ENCODE peak calls at places on chromosome 22, in five cellular contexts. One of them, this sample, is unnamed.

GRCh38 chr22:17368144-17368726 is 1.0 kb upstream of the CECR2 start:
- DNase-seq in IMR-90: no peak
- DNase-seq in neural progenitor cell: no peak
- DNase-seq in A549: no peak
- DNase-seq in neuronal stem cell: no peak
- DNase-seq in this sample: no peak

GRCh38 chr22:26432619-26433311 is 3.7 kb downstream of the ASPHD2 start:
- DNase-seq in neuronal stem cell: no peak
- DNase-seq in A549: no peak
- DNase-seq in IMR-90: no peak
- DNase-seq in neural progenitor cell: no peak
- DNase-seq in this sample: no peak

GRCh38 chr22:20283674-20284066 is 15.6 kb upstream of the RTN4R start:
- DNase-seq in A549: no peak
- DNase-seq in neural progenitor cell: peak; percentile 53
- DNase-seq in IMR-90: no peak
- DNase-seq in neuronal stem cell: no peak
- DNase-seq in this sample: no peak

GRCh38 chr22:43891360-43892182 is at the start of gene PNPLA5:
- DNase-seq in IMR-90: peak; percentile 38
- DNase-seq in neural progenitor cell: peak; percentile 66
- DNase-seq in neuronal stem cell: no peak
- DNase-seq in A549: no peak
- DNase-seq in this sample: no peak

GRCh38 chr22:46425011-46425410 is 89.5 kb downstream of the TRMU start:
- DNase-seq in neural progenitor cell: no peak
- DNase-seq in neuronal stem cell: no peak
- DNase-seq in IMR-90: peak; percentile 72
- DNase-seq in A549: no peak
- DNase-seq in this sample: peak; percentile 3

GRCh38 chr22:33986954-33987353 is 66.7 kb upstream of the LARGE1 start:
- DNase-seq in IMR-90: no peak
- DNase-seq in A549: no peak
- DNase-seq in neural progenitor cell: no peak
- DNase-seq in neuronal stem cell: no peak
- DNase-seq in this sample: no peak

GRCh38 chr22:32013200-32013599 is 29.9 kb upstream of the SLC5A1 start:
- DNase-seq in neural progenitor cell: no peak
- DNase-seq in A549: no peak
- DNase-seq in IMR-90: no peak
- DNase-seq in neuronal stem cell: no peak
- DNase-seq in this sample: no peak

GRCh38 chr22:26894362-26894761 is 237.0 kb downstream of the MIAT start:
- DNase-seq in neuronal stem cell: no peak
- DNase-seq in IMR-90: peak; percentile 18
- DNase-seq in neural progenitor cell: no peak
- DNase-seq in A549: no peak
- DNase-seq in this sample: peak; percentile 53

GRCh38 chr22:26713823-26714449 is 56.5 kb downstream of the MIAT start:
- DNase-seq in IMR-90: no peak
- DNase-seq in neural progenitor cell: no peak
- DNase-seq in neuronal stem cell: no peak
- DNase-seq in A549: peak; percentile 23
- DNase-seq in this sample: peak; percentile 82

GRCh38 chr22:41915035-41915782 is at the start of gene SHISA8:
- DNase-seq in neural progenitor cell: peak; percentile 79
- DNase-seq in neuronal stem cell: no peak
- DNase-seq in IMR-90: peak; percentile 7
- DNase-seq in A549: no peak
- DNase-seq in this sample: peak; percentile 54

GRCh38 chr22:40426671-40427070 is 56.3 kb downstream of the SGSM3 start:
- DNase-seq in A549: no peak
- DNase-seq in neural progenitor cell: no peak
- DNase-seq in IMR-90: peak; percentile 88
- DNase-seq in neuronal stem cell: no peak
- DNase-seq in this sample: peak; percentile 53

GRCh38 chr22:18088825-18089568 is 11.2 kb downstream of the PEX26 start:
- DNase-seq in neuronal stem cell: no peak
- DNase-seq in IMR-90: no peak
- DNase-seq in A549: no peak
- DNase-seq in neural progenitor cell: no peak
- DNase-seq in this sample: no peak

GRCh38 chr22:22683668-22684361 is 39.4 kb downstream of the GGTLC2 start:
- DNase-seq in neuronal stem cell: no peak
- DNase-seq in neural progenitor cell: no peak
- DNase-seq in A549: no peak
- DNase-seq in IMR-90: no peak
- DNase-seq in this sample: no peak

GRCh38 chr22:22682196-22682595 is 37.8 kb downstream of the GGTLC2 start:
- DNase-seq in neuronal stem cell: no peak
- DNase-seq in IMR-90: no peak
- DNase-seq in neural progenitor cell: no peak
- DNase-seq in A549: no peak
- DNase-seq in this sample: no peak

GRCh38 chr22:22685586-22685985 is 41.2 kb downstream of the GGTLC2 start:
- DNase-seq in neural progenitor cell: no peak
- DNase-seq in neuronal stem cell: no peak
- DNase-seq in IMR-90: no peak
- DNase-seq in A549: no peak
- DNase-seq in this sample: no peak

GRCh38 chr22:22682807-22683667 is 38.6 kb downstream of the GGTLC2 start:
- DNase-seq in A549: peak; percentile 24
- DNase-seq in neuronal stem cell: no peak
- DNase-seq in IMR-90: peak; percentile 65
- DNase-seq in neural progenitor cell: no peak
- DNase-seq in this sample: no peak

GRCh38 chr22:22684605-22685561 is 40.5 kb downstream of the GGTLC2 start:
- DNase-seq in A549: peak; percentile 30
- DNase-seq in neural progenitor cell: peak; percentile 55
- DNase-seq in neuronal stem cell: no peak
- DNase-seq in IMR-90: peak; percentile 88
- DNase-seq in this sample: peak; percentile 55
- H3K4me2 ChIP-seq in A549: peak overlapping the region; percentile 45
- H3K4me2 ChIP-seq in neural progenitor cell: no peak overlapping the region
- H3K4me2 ChIP-seq in neuronal stem cell: no peak overlapping the region
- H3K4me2 ChIP-seq in IMR-90: peak overlapping the region; percentile 11
- H3K4me2 ChIP-seq in this sample: no peak overlapping the region

DNA sequence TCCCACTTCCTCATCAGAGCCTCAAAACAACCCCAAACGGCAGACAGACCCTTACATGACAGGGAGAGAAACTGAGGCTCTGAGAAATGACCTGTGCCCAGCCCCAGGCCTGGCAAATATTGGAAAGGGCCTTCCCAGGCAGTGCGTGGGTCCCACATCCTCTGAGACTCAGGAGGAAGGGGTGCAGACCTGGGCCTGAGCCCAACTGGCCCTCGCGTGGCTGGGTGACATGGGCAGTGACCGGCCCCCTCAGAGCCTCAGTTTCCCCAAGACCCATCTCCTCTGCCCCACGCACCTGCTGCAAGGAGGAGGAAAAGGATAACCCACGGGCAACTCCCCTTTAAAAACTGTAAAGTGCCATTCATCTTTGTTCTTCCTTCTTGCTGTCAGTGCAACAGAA is 35.6 kb downstream of the ELFN2 start:
- DNase-seq in IMR-90: no peak
- DNase-seq in A549: no peak
- DNase-seq in neural progenitor cell: no peak
- DNase-seq in neuronal stem cell: no peak
- DNase-seq in this sample: no peak
- H3K4me2 ChIP-seq in IMR-90: no peak overlapping the region
- H3K4me2 ChIP-seq in A549: no peak overlapping the region
- H3K4me2 ChIP-seq in neural progenitor cell: no peak overlapping the region
- H3K4me2 ChIP-seq in neuronal stem cell: no peak overlapping the region
- H3K4me2 ChIP-seq in this sample: no peak overlapping the region

GRCh38 chr22:23569291-23569690 is 10.8 kb downstream of the IGLL1 start:
- DNase-seq in A549: no peak
- DNase-seq in neural progenitor cell: no peak
- DNase-seq in neuronal stem cell: no peak
- DNase-seq in IMR-90: no peak
- DNase-seq in this sample: no peak
- H3K4me2 ChIP-seq in A549: no peak overlapping the region
- H3K4me2 ChIP-seq in neural progenitor cell: no peak overlapping the region
- H3K4me2 ChIP-seq in neuronal stem cell: no peak overlapping the region
- H3K4me2 ChIP-seq in IMR-90: no peak overlapping the region
- H3K4me2 ChIP-seq in this sample: no peak overlapping the region

GRCh38 chr22:38081636-38081940 is 2.4 kb downstream of the SLC16A8 start:
- DNase-seq in A549: no peak
- DNase-seq in IMR-90: no peak
- DNase-seq in neuronal stem cell: no peak
- DNase-seq in neural progenitor cell: no peak
- DNase-seq in this sample: no peak
- H3K4me2 ChIP-seq in A549: no peak overlapping the region
- H3K4me2 ChIP-seq in IMR-90: peak overlapping the region; percentile 43
- H3K4me2 ChIP-seq in neuronal stem cell: peak overlapping the region; percentile 57
- H3K4me2 ChIP-seq in neural progenitor cell: peak overlapping the region; percentile 67
- H3K4me2 ChIP-seq in this sample: peak overlapping the region; percentile 78

This sample was measured in mesenchymal stem cell.